ENCODE peak calls at places on chromosome 16, in five cellular contexts. I is activated T-cell treated with anti-CD3 and anti-CD28 coated beads for 1 hour, E is ELR, L is left lobe of liver, O is nucleus accumbens. A is an unnamed sample.

GRCh38 chr16:55563797-55564196 is 2.7 kb upstream of the CAPNS2 start:
- DNase-seq in I (no peak), E (peak; percentile 24), L (no peak), O (no peak), A (no peak)

GRCh38 chr16:70470927-70471341 is 16.5 kb downstream of the FCSK start:
- DNase-seq in I (no peak), E (peak; percentile 47), L (peak; percentile 61), O (no peak), A (no peak)

GRCh38 chr16:72094266-72094610 is 591 bp downstream of the DHX38 start:
- DNase-seq in I (no peak), E (peak; percentile 38), L (no peak), O (peak; percentile 53), A (no peak)

GRCh38 chr16:89357460-89357859 is 132.9 kb downstream of the ANKRD11 start:
- DNase-seq in I (no peak), E (no peak), L (no peak), O (no peak), A (no peak)

GRCh38 chr16:86626966-86627365 is 48.6 kb downstream of the FOXL1 start:
- DNase-seq in I (no peak), E (peak; percentile 51), L (no peak), O (no peak), A (no peak)

GRCh38 chr16:8581923-8582580 is 8.3 kb downstream of the TMEM114 start:
- DNase-seq in I (no peak), E (no peak), L (no peak), O (no peak), A (no peak)

GRCh38 chr16:52997922-52998321 is 54.8 kb downstream of the CHD9NB start:
- DNase-seq in I (no peak), E (no peak), L (no peak), O (no peak), A (no peak)

GRCh38 chr16:11359370-11359769 is 14.1 kb downstream of the RMI2 start:
- DNase-seq in I (no peak), E (peak; percentile 86), L (no peak), O (no peak), A (peak; percentile 77)

GRCh38 chr16:75112281-75113045 is 4.1 kb downstream of the LDHD start:
- DNase-seq in I (no peak), E (no peak), L (no peak), O (no peak), A (no peak)

GRCh38 chr16:67029249-67030096 is 524 bp downstream of the CBFB start:
- DNase-seq in I (peak; percentile 36), E (peak; percentile 66), L (peak; percentile 72), O (no peak), A (peak; percentile 64)

A was measured in fibroblast of gingiva.